ENCODE peak calls at places on chromosomes 3 and 15, in six cellular contexts. K, S, E, P, A and J are unnamed samples.

GRCh38 chr3:56796202-56796601 is 5.5 kb downstream of the ARHGEF3 start:
- DNase-seq in E (no peak), S (no peak), P (no peak), A (no peak), K (no peak), J (no peak)

GRCh38 chr15:45449878-45450277 is 71.5 kb upstream of the GATM start:
- DNase-seq in E (no peak), P (no peak), S (no peak), A (no peak), K (no peak), J (no peak)

GRCh38 chr15:49901867-49902775 is 216.9 kb downstream of the ATP8B4 start:
- DNase-seq in E (no peak), P (no peak), A (no peak), S (no peak), K (no peak), J (no peak)

GRCh38 chr3:149581248-149581647 is 76.6 kb downstream of the WWTR1 start:
- DNase-seq in A (no peak), K (no peak), S (no peak), E (no peak), P (no peak), J (no peak)

GRCh38 chr3:128767351-128767750 is 41.4 kb downstream of the RAB7A start:
- DNase-seq in A (no peak), S (no peak), K (no peak), P (no peak), E (no peak), J (no peak)

GRCh38 chr3:5188419-5189405 is 1.2 kb downstream of the EDEM1 start:
- DNase-seq in E (peak; percentile 59), P (no peak), A (peak; percentile 32), S (no peak), K (no peak), J (peak; percentile 8)

GRCh38 chr3:182702216-182702615 is 91.1 kb upstream of the ATP11B start:
- DNase-seq in P (no peak), A (no peak), S (no peak), E (no peak), K (no peak), J (no peak)

GRCh38 chr3:110810356-110810755 is 261.3 kb upstream of the NECTIN3 start:
- DNase-seq in E (no peak), A (no peak), P (no peak), K (no peak), S (no peak), J (no peak)

GRCh38 chr3:55416381-55416821 is 70.7 kb downstream of the WNT5A start:
- DNase-seq in K (no peak), A (no peak), S (no peak), P (no peak), E (no peak), J (no peak)

GRCh38 chr3:46089237-46090011 is 62.1 kb upstream of the XCR1 start:
- DNase-seq in K (no peak), E (no peak), P (no peak), A (no peak), S (no peak), J (no peak)

GRCh38 chr3:132256984-132257383 is 60.2 kb upstream of the ACP3 start:
- DNase-seq in S (peak; percentile 12), E (no peak), K (peak; percentile 23), A (no peak), P (no peak), J (peak; percentile 13)

GRCh38 chr3:143901105-143901504 is 52.8 kb upstream of the SLC9A9 start:
- DNase-seq in E (no peak), K (no peak), S (no peak), A (no peak), P (no peak), J (no peak)

GRCh38 chr3:177427540-177427939 is 230.3 kb upstream of the TBL1XR1 start:
- DNase-seq in E (no peak), K (no peak), S (no peak), P (no peak), A (no peak), J (no peak)

GRCh38 chr3:126925411-126926171 is 57.3 kb upstream of the PLXNA1 start:
- DNase-seq in A (no peak), K (no peak), S (no peak), P (no peak), E (no peak), J (no peak)

GRCh38 chr3:42071720-42072582 is 19.2 kb upstream of the TRAK1 start:
- DNase-seq in K (peak; percentile 63), A (no peak), E (no peak), P (peak; percentile 59), S (no peak), J (peak; percentile 70)

GRCh38 chr15:40461958-40462357 is 8.8 kb upstream of the CHST14 start:
- DNase-seq in P (no peak), K (no peak), E (no peak), S (no peak), A (no peak), J (no peak)

GRCh38 chr15:45454825-45455224 is 67.7 kb downstream of the SLC30A4 start:
- DNase-seq in A (peak; percentile 50), E (peak; percentile 74), K (peak; percentile 27), S (no peak), P (no peak), J (no peak)

GRCh38 chr15:29570121-29570930 is 251.9 kb downstream of the TJP1 start:
- DNase-seq in E (no peak), P (peak; percentile 44), A (no peak), S (peak; percentile 37), K (no peak), J (peak; percentile 35)

GRCh38 chr15:77025066-77025435 is 30.1 kb downstream of the PSTPIP1 start:
- DNase-seq in K (no peak), S (no peak), A (no peak), E (no peak), P (no peak), J (no peak)

GRCh38 chr15:76286231-76286879 is 24.9 kb downstream of the ETFA start:
- DNase-seq in E (peak; percentile 20), P (no peak), A (no peak), K (no peak), S (no peak), J (no peak)

GRCh38 chr15:32849769-32850668 is 132.2 kb downstream of the GREM1 start:
- DNase-seq in P (no peak), S (no peak), K (no peak), E (no peak), A (no peak), J (no peak)

GRCh38 chr3:112974178-112974517 is 755 bp downstream of the CD200R1 start:
- DNase-seq in E (no peak), K (no peak), S (no peak), P (no peak), A (no peak), J (no peak)

GRCh38 chr15:100017140-100017539 is 283.9 kb upstream of the LYSMD4 start:
- DNase-seq in K (no peak), A (no peak), S (no peak), E (no peak), P (no peak), J (no peak)

GRCh38 chr3:159828542-159828943 is 160.1 kb upstream of the IL12A start:
- DNase-seq in S (no peak), P (peak; percentile 33), A (no peak), E (peak; percentile 30), K (no peak), J (peak; percentile 47)

GRCh38 chr3:38039899-38040261 is 872 bp downstream of the DLEC1 start:
- DNase-seq in P (peak; percentile 61), A (no peak), S (no peak), K (peak; percentile 52), E (peak; percentile 65), J (no peak)

GRCh38 chr3:23320586-23321570 is 117.8 kb downstream of the UBE2E2 start:
- DNase-seq in P (no peak), A (no peak), E (no peak), S (no peak), K (no peak), J (no peak)

GRCh38 chr3:114362815-114363214 is 69.0 kb downstream of the TIGIT start:
- DNase-seq in P (peak; percentile 34), A (no peak), E (peak; percentile 32), S (no peak), K (no peak), J (no peak)

GRCh38 chr15:35545316-35545824 is 595 bp downstream of the DPH6 start:
- DNase-seq in P (peak; percentile 6), E (peak; percentile 4), S (no peak), A (no peak), K (peak; percentile 46), J (no peak)

GRCh38 chr15:71532994-71533393 is 277.4 kb upstream of the NR2E3 start:
- DNase-seq in S (no peak), P (no peak), K (no peak), A (no peak), E (no peak), J (peak; percentile 19)

GRCh38 chr3:193559100-193559499 is 4.4 kb upstream of the ATP13A4 start:
- DNase-seq in E (no peak), A (no peak), K (no peak), S (no peak), P (no peak), J (no peak)

GRCh38 chr3:88311826-88312225 is 162.1 kb downstream of the C3orf38 start:
- DNase-seq in A (no peak), E (no peak), P (no peak), K (no peak), S (no peak), J (no peak)

GRCh38 chr3:3038201-3038991 is 71.8 kb downstream of the IL5RA start:
- DNase-seq in K (no peak), E (no peak), S (no peak), A (no peak), P (no peak), J (no peak)